ENCODE peak calls at places on chromosomes 1 and 21, in eight cellular contexts. F is amygdala, U is psoas muscle, T is OCI-LY7, Y is caudate nucleus, I is GM06990, N is ACHN, E is nucleus accumbens. V is an unnamed sample.

GRCh38 chr1:245431706-245432105 is 276.9 kb downstream of the KIF26B start:
- DNase-seq in T (no peak), Y (no peak), N (no peak), F (no peak), I (no peak), E (no peak), U (no peak), V (no peak)

GRCh38 chr1:158112994-158113758 is 67.5 kb upstream of the CD1D start:
- DNase-seq in U (no peak), N (peak), Y (no peak), E (peak), T (peak), F (no peak), I (peak), V (no peak)

GRCh38 chr1:65045022-65045786 is 78.9 kb upstream of the JAK1 start:
- DNase-seq in T (peak), F (no peak), N (no peak), Y (no peak), I (no peak), U (no peak), E (no peak), V (no peak)

GRCh38 chr1:159188375-159188788 is 16.3 kb upstream of the ACKR1 start:
- DNase-seq in N (no peak), Y (no peak), U (peak), I (peak), T (no peak), E (peak), F (no peak), V (no peak)

GRCh38 chr1:8090241-8090702 is 64.2 kb upstream of the ERRFI1 start:
- DNase-seq in U (no peak), F (no peak), E (no peak), T (no peak), N (peak), I (no peak), Y (no peak), V (no peak)

GRCh38 chr1:153537376-153537730 is 1.6 kb upstream of the S100A6 start:
- DNase-seq in N (no peak), U (no peak), Y (no peak), I (no peak), E (no peak), F (no peak), T (no peak), V (no peak)

GRCh38 chr1:43572551-43572950 is 41.9 kb downstream of the PTPRF start:
- DNase-seq in Y (no peak), E (no peak), U (no peak), F (no peak), I (no peak), T (no peak), N (no peak), V (no peak)

GRCh38 chr1:198809247-198809646 is 170.4 kb downstream of the PTPRC start:
- DNase-seq in Y (no peak), F (no peak), E (no peak), N (no peak), I (no peak), U (no peak), T (no peak), V (no peak)

GRCh38 chr1:162055062-162055461 is 14.4 kb upstream of the NOS1AP start:
- DNase-seq in F (no peak), N (peak), U (no peak), E (no peak), I (no peak), T (no peak), Y (no peak), V (no peak)

GRCh38 chr21:8991088-8991907 is 1530.1 kb upstream of the TPTE start:
- DNase-seq in T (no peak), I (no peak), U (no peak), Y (no peak), N (no peak), E (no peak), F (no peak), V (no peak)